ENCODE peak calls at places on chromosome 7, in seven cellular contexts. V is activated T-cell treated with anti-CD3 and anti-CD28 coated beads for 24 hours, B is skeletal muscle cell, S is left cardiac atrium, F is Right ventricle myocardium superior, R is GM03348, Z is osteoblast. Y is an unnamed sample.

GRCh38 chr7:135169141-135169935 is 1.2 kb downstream of the CYREN start:
- DNase-seq in S (no peak), F (no peak), B (no peak), V (peak; percentile 49), Z (peak; percentile 92), R (peak; percentile 42), Y (peak; percentile 23)

GRCh38 chr7:20444041-20444440 is 113.3 kb downstream of the ITGB8 start:
- DNase-seq in F (no peak), Z (no peak), S (no peak), R (peak; percentile 20), B (no peak), V (no peak), Y (peak; percentile 88)

GRCh38 chr7:107118109-107118900 is 50.5 kb upstream of the HBP1 start:
- DNase-seq in S (no peak), R (no peak), V (no peak), B (peak; percentile 15), Z (no peak), F (no peak), Y (peak; percentile 25)

GRCh38 chr7:130441408-130441854 is 615 bp upstream of the CEP41 start:
- DNase-seq in V (no peak), B (no peak), S (no peak), R (no peak), Z (no peak), F (no peak), Y (peak; percentile 38)

GRCh38 chr7:33185786-33186185 is 56.4 kb downstream of the BBS9 start:
- DNase-seq in R (peak; percentile 60), B (no peak), V (no peak), S (no peak), F (no peak), Z (peak; percentile 75), Y (peak; percentile 77)

GRCh38 chr7:36887235-36887634 is 162.9 kb upstream of the AOAH start:
- DNase-seq in R (no peak), V (no peak), B (no peak), Z (no peak), F (no peak), S (no peak), Y (no peak)

GRCh38 chr7:24576171-24577052 is 3.2 kb downstream of the PALS2 start:
- DNase-seq in S (no peak), Z (peak; percentile 89), V (no peak), B (no peak), R (peak; percentile 68), F (no peak), Y (peak; percentile 78)

GRCh38 chr7:9575716-9576115 is 1142.3 kb downstream of the NXPH1 start:
- DNase-seq in Z (no peak), V (no peak), R (no peak), B (no peak), F (no peak), S (no peak), Y (no peak)

GRCh38 chr7:105007298-105007697 is 6.7 kb upstream of the KMT2E start:
- DNase-seq in R (no peak), F (no peak), S (no peak), Z (no peak), B (no peak), V (no peak), Y (no peak)

GRCh38 chr7:2554654-2555053 is 670 bp downstream of the BRAT1 start:
- DNase-seq in S (no peak), R (no peak), F (peak; percentile 37), V (no peak), Z (peak; percentile 36), B (no peak), Y (no peak)

GRCh38 chr7:26843696-26844095 is 20.7 kb downstream of the SKAP2 start:
- DNase-seq in R (peak; percentile 3), Z (no peak), B (no peak), V (no peak), F (no peak), S (no peak), Y (no peak)

GRCh38 chr7:38224392-38224791 is 46.3 kb downstream of the STARD3NL start:
- DNase-seq in B (no peak), V (no peak), S (no peak), F (no peak), R (no peak), Z (no peak), Y (no peak)

GRCh38 chr7:129134356-129134972 is 10.0 kb upstream of the TSPAN33 start:
- DNase-seq in R (no peak), Z (no peak), B (no peak), F (no peak), V (no peak), S (no peak), Y (no peak)